ENCODE peak calls at places on chromosomes 4 and X, in nine cellular contexts. One of them, this sample, is unnamed.

GRCh38 chr4:183394166-183394951 is 50.1 kb upstream of the CDKN2AIP start:
- DNase-seq in upper lobe of left lung: no peak
- DNase-seq in A549: no peak
- DNase-seq in Peyer's patch: no peak
- DNase-seq in esophagus squamous epithelium: no peak
- DNase-seq in MM.1S: no peak
- DNase-seq in uterus: no peak
- DNase-seq in heart left ventricle: no peak
- DNase-seq in H1: no peak
- DNase-seq in this sample: no peak

GRCh38 chr4:66178901-66179300 is 508.6 kb upstream of the EPHA5 start:
- DNase-seq in H1: no peak
- DNase-seq in A549: peak; percentile 25
- DNase-seq in Peyer's patch: no peak
- DNase-seq in esophagus squamous epithelium: no peak
- DNase-seq in uterus: no peak
- DNase-seq in upper lobe of left lung: no peak
- DNase-seq in heart left ventricle: no peak
- DNase-seq in MM.1S: no peak
- DNase-seq in this sample: no peak

GRCh38 chr4:86927843-86928395 is 6.9 kb upstream of the AFF1 start:
- DNase-seq in A549: peak; percentile 83
- DNase-seq in MM.1S: no peak
- DNase-seq in Peyer's patch: peak; percentile 57
- DNase-seq in H1: no peak
- DNase-seq in upper lobe of left lung: no peak
- DNase-seq in uterus: peak; percentile 91
- DNase-seq in esophagus squamous epithelium: no peak
- DNase-seq in heart left ventricle: peak; percentile 38
- DNase-seq in this sample: no peak

GRCh38 chr4:90027565-90027964 is 99.6 kb upstream of the CCSER1 start:
- DNase-seq in esophagus squamous epithelium: no peak
- DNase-seq in Peyer's patch: no peak
- DNase-seq in MM.1S: peak; percentile 11
- DNase-seq in heart left ventricle: no peak
- DNase-seq in uterus: no peak
- DNase-seq in A549: no peak
- DNase-seq in upper lobe of left lung: no peak
- DNase-seq in H1: no peak
- DNase-seq in this sample: no peak

GRCh38 chrX:130295519-130296314 is 27.0 kb upstream of the ZNF280C start:
- DNase-seq in esophagus squamous epithelium: no peak
- DNase-seq in A549: no peak
- DNase-seq in heart left ventricle: no peak
- DNase-seq in MM.1S: no peak
- DNase-seq in uterus: no peak
- DNase-seq in H1: no peak
- DNase-seq in Peyer's patch: no peak
- DNase-seq in upper lobe of left lung: no peak
- DNase-seq in this sample: no peak

GRCh38 chr4:165151734-165152133 is 39.1 kb upstream of the TMEM192 start:
- DNase-seq in uterus: no peak
- DNase-seq in esophagus squamous epithelium: no peak
- DNase-seq in heart left ventricle: no peak
- DNase-seq in A549: no peak
- DNase-seq in upper lobe of left lung: no peak
- DNase-seq in H1: no peak
- DNase-seq in Peyer's patch: no peak
- DNase-seq in MM.1S: no peak
- DNase-seq in this sample: no peak

GRCh38 chr4:24643774-24644520 is 59.6 kb upstream of the DHX15 start:
- DNase-seq in A549: no peak
- DNase-seq in MM.1S: no peak
- DNase-seq in heart left ventricle: no peak
- DNase-seq in esophagus squamous epithelium: no peak
- DNase-seq in H1: no peak
- DNase-seq in Peyer's patch: no peak
- DNase-seq in uterus: no peak
- DNase-seq in upper lobe of left lung: no peak
- DNase-seq in this sample: no peak

GRCh38 chr4:157996061-157996460 is 176.8 kb downstream of the GASK1B start:
- DNase-seq in MM.1S: no peak
- DNase-seq in heart left ventricle: no peak
- DNase-seq in Peyer's patch: no peak
- DNase-seq in upper lobe of left lung: no peak
- DNase-seq in H1: no peak
- DNase-seq in A549: no peak
- DNase-seq in uterus: no peak
- DNase-seq in esophagus squamous epithelium: no peak
- DNase-seq in this sample: no peak

GRCh38 chr4:122665148-122665547 is 44.3 kb upstream of the IL21 start:
- DNase-seq in esophagus squamous epithelium: no peak
- DNase-seq in Peyer's patch: no peak
- DNase-seq in H1: no peak
- DNase-seq in upper lobe of left lung: no peak
- DNase-seq in uterus: no peak
- DNase-seq in A549: no peak
- DNase-seq in MM.1S: no peak
- DNase-seq in heart left ventricle: no peak
- DNase-seq in this sample: no peak

GRCh38 chr4:76744253-76744921 is 153.6 kb downstream of the SOWAHB start:
- DNase-seq in upper lobe of left lung: no peak
- DNase-seq in heart left ventricle: no peak
- DNase-seq in esophagus squamous epithelium: no peak
- DNase-seq in Peyer's patch: no peak
- DNase-seq in MM.1S: no peak
- DNase-seq in H1: no peak
- DNase-seq in uterus: no peak
- DNase-seq in A549: no peak
- DNase-seq in this sample: no peak

GRCh38 chr4:83561381-83561780 is 25.5 kb downstream of the GPAT3 start:
- DNase-seq in H1: no peak
- DNase-seq in esophagus squamous epithelium: no peak
- DNase-seq in upper lobe of left lung: peak; percentile 76
- DNase-seq in Peyer's patch: peak; percentile 59
- DNase-seq in heart left ventricle: peak; percentile 49
- DNase-seq in A549: peak; percentile 84
- DNase-seq in uterus: no peak
- DNase-seq in MM.1S: no peak
- DNase-seq in this sample: no peak

GRCh38 chrX:53684415-53685192 is 1.9 kb downstream of the HUWE1 start:
- DNase-seq in MM.1S: no peak
- DNase-seq in H1: no peak
- DNase-seq in heart left ventricle: no peak
- DNase-seq in esophagus squamous epithelium: no peak
- DNase-seq in A549: no peak
- DNase-seq in uterus: no peak
- DNase-seq in upper lobe of left lung: no peak
- DNase-seq in Peyer's patch: no peak
- DNase-seq in this sample: no peak

GRCh38 chr4:11954093-11954492 is 525.4 kb upstream of the HS3ST1 start:
- DNase-seq in Peyer's patch: peak; percentile 59
- DNase-seq in MM.1S: peak; percentile 14
- DNase-seq in heart left ventricle: no peak
- DNase-seq in upper lobe of left lung: no peak
- DNase-seq in A549: peak; percentile 15
- DNase-seq in esophagus squamous epithelium: no peak
- DNase-seq in uterus: no peak
- DNase-seq in H1: peak; percentile 19
- DNase-seq in this sample: no peak

GRCh38 chrX:9955506-9955905 is 11.7 kb upstream of the CLDN34 start:
- DNase-seq in Peyer's patch: no peak
- DNase-seq in MM.1S: no peak
- DNase-seq in uterus: no peak
- DNase-seq in upper lobe of left lung: no peak
- DNase-seq in A549: no peak
- DNase-seq in heart left ventricle: no peak
- DNase-seq in H1: no peak
- DNase-seq in esophagus squamous epithelium: no peak
- DNase-seq in this sample: no peak

GRCh38 chrX:138877746-138878145 is 166.2 kb upstream of the FGF13 start:
- DNase-seq in heart left ventricle: no peak
- DNase-seq in A549: no peak
- DNase-seq in uterus: no peak
- DNase-seq in MM.1S: no peak
- DNase-seq in esophagus squamous epithelium: no peak
- DNase-seq in upper lobe of left lung: no peak
- DNase-seq in Peyer's patch: no peak
- DNase-seq in H1: no peak
- DNase-seq in this sample: no peak

GRCh38 chrX:136954930-136955329 is 74.4 kb upstream of the RBMX start:
- DNase-seq in uterus: no peak
- DNase-seq in A549: peak; percentile 42
- DNase-seq in upper lobe of left lung: no peak
- DNase-seq in H1: no peak
- DNase-seq in heart left ventricle: no peak
- DNase-seq in MM.1S: peak; percentile 50
- DNase-seq in esophagus squamous epithelium: no peak
- DNase-seq in Peyer's patch: no peak
- DNase-seq in this sample: no peak

GRCh38 chr4:10608501-10609219 is 75.9 kb downstream of the CLNK start:
- DNase-seq in MM.1S: no peak
- DNase-seq in esophagus squamous epithelium: no peak
- DNase-seq in upper lobe of left lung: no peak
- DNase-seq in heart left ventricle: no peak
- DNase-seq in H1: no peak
- DNase-seq in A549: no peak
- DNase-seq in uterus: no peak
- DNase-seq in Peyer's patch: no peak
- DNase-seq in this sample: no peak

GRCh38 chrX:107630031-107630689 is 1.9 kb downstream of the PRPS1 start:
- DNase-seq in H1: no peak
- DNase-seq in A549: no peak
- DNase-seq in MM.1S: no peak
- DNase-seq in heart left ventricle: no peak
- DNase-seq in Peyer's patch: no peak
- DNase-seq in esophagus squamous epithelium: no peak
- DNase-seq in upper lobe of left lung: no peak
- DNase-seq in uterus: no peak
- DNase-seq in this sample: no peak
- H3K4me3 ChIP-seq in H1: peak overlapping the region; percentile 81
- H3K4me3 ChIP-seq in A549: peak overlapping the region; percentile 92
- H3K4me3 ChIP-seq in MM.1S: peak overlapping the region; percentile 76
- H3K4me3 ChIP-seq in heart left ventricle: no peak overlapping the region
- H3K4me3 ChIP-seq in Peyer's patch: no peak overlapping the region
- H3K4me3 ChIP-seq in esophagus squamous epithelium: no peak overlapping the region
- H3K4me3 ChIP-seq in upper lobe of left lung: no peak overlapping the region
- H3K4me3 ChIP-seq in uterus: no peak overlapping the region
- H3K4me3 ChIP-seq in this sample: peak overlapping the region; percentile 95

DNA sequence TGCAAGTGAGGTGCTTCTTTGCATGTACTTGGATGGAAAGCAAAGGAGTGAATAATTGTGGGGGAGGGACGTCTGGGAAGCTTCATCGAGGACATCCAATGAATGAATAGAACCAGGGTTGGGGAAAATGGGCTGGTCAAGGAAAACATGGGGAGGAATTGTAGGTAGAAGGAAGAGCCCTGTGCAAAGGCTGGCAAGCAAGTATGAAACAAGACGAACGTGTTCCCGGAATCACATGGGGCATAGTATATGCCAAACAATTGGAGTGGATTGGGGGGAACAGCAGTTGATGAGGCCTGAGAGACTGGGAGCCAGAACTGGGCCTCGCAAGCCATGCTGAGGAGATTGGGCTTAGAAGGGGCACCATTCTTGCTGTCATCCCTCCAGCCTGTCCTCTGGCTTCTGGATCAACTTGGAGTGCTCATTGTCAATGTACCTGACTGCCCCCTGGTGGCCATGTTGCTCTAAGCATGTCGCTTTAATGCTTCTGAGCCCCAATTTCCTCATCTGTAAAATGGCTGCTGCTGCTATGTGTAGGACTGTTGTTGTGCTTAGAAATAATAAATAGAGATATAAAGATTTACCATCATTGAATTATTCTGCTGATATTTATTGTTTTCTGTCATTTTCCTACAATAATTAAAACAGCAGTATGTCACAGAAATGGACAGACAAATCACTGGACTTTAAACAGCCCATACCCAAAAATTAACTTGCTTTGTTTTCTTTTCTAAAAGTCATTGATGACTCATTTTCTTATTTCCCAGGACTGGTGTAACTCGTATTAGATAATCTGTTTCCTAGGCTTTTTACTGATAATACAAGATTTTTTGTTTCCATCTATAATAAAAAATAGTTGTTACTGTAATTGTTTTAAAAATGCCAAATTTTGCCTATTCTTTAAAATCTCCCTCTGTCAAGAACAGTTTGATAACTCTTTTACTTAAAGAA is 66.4 kb downstream of the JADE3 start:
- DNase-seq in esophagus squamous epithelium: no peak
- DNase-seq in upper lobe of left lung: peak; percentile 71
- DNase-seq in heart left ventricle: peak; percentile 63
- DNase-seq in MM.1S: peak; percentile 67
- DNase-seq in Peyer's patch: peak; percentile 93
- DNase-seq in A549: peak; percentile 89
- DNase-seq in H1: peak; percentile 46
- DNase-seq in uterus: peak; percentile 63
- DNase-seq in this sample: peak; percentile 23
- TF ChIP-seq CTCF in esophagus squamous epithelium: peak; percentile 63
- TF ChIP-seq CTCF in upper lobe of left lung: peak; percentile 68
- TF ChIP-seq CTCF in heart left ventricle: peak; percentile 44
- TF ChIP-seq CTCF in MM.1S: peak; percentile 66
- TF ChIP-seq CTCF in Peyer's patch: peak; percentile 59
- TF ChIP-seq CTCF in A549: peak; percentile 65
- TF ChIP-seq CTCF in H1: peak; percentile 79
- TF ChIP-seq CTCF in uterus: peak; percentile 48
- TF ChIP-seq CTCF in this sample: peak; percentile 57

GRCh38 chr4:6269651-6270511 is at the start of gene WFS1:
- DNase-seq in upper lobe of left lung: peak; percentile 94
- DNase-seq in uterus: peak; percentile 99
- DNase-seq in esophagus squamous epithelium: peak; percentile 89
- DNase-seq in H1: peak; percentile 90
- DNase-seq in MM.1S: peak; percentile 98
- DNase-seq in Peyer's patch: peak; percentile 99
- DNase-seq in heart left ventricle: peak; percentile 99
- DNase-seq in A549: peak; percentile 97
- DNase-seq in this sample: peak; percentile 98
- H3K4me1 ChIP-seq in upper lobe of left lung: peaks cover 67% of the 10 kb centered on the region
- H3K4me1 ChIP-seq in uterus: peaks cover 12% of the 10 kb centered on the region
- H3K4me1 ChIP-seq in esophagus squamous epithelium: peaks cover 60% of the 10 kb centered on the region
- H3K4me1 ChIP-seq in H1: peaks cover 21% of the 10 kb centered on the region
- H3K4me1 ChIP-seq in MM.1S: peaks cover 5% of the 10 kb centered on the region
- H3K4me1 ChIP-seq in Peyer's patch: peaks cover 38% of the 10 kb centered on the region
- H3K4me1 ChIP-seq in heart left ventricle: peaks cover 37% of the 10 kb centered on the region
- H3K4me1 ChIP-seq in A549: peaks cover 28% of the 10 kb centered on the region
- H3K4me1 ChIP-seq in this sample: peaks cover 13% of the 10 kb centered on the region

DNA sequence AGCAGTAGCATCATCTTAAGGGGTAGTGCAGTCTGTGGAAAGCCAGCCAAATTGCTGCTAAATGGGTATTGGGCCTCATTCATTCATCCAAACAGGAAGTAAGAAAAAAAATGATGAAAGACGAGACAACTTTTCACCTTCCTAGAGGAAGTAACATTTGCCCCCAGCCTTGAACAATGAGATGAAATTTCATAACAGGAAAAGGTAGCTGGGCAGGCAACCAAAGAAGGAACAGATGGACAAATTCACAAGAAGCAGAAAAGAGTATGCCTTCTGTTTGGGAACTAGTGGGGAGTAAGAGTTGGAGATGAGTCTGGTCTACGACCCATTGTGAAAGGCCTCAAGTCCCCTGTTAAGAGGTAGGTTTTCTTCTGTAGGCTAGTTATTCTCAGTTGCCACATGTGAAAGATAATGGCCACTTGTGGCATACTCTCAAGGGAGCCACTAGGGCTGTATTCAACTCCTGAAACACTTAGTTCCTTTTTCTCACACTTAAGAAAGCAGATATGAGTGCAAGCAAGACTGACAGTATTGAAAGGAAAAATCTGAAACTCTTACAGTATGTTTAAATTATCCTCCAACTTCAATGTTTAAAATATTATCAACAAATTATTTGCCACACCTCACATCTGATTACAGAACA is 190.4 kb downstream of the AR start:
- DNase-seq in H1: no peak
- DNase-seq in uterus: no peak
- DNase-seq in MM.1S: no peak
- DNase-seq in esophagus squamous epithelium: no peak
- DNase-seq in heart left ventricle: no peak
- DNase-seq in A549: no peak
- DNase-seq in Peyer's patch: no peak
- DNase-seq in upper lobe of left lung: no peak
- DNase-seq in this sample: no peak
- H3K4me3 ChIP-seq in H1: no peak overlapping the region
- H3K4me3 ChIP-seq in uterus: no peak overlapping the region
- H3K4me3 ChIP-seq in MM.1S: no peak overlapping the region
- H3K4me3 ChIP-seq in esophagus squamous epithelium: no peak overlapping the region
- H3K4me3 ChIP-seq in heart left ventricle: no peak overlapping the region
- H3K4me3 ChIP-seq in A549: no peak overlapping the region
- H3K4me3 ChIP-seq in Peyer's patch: no peak overlapping the region
- H3K4me3 ChIP-seq in upper lobe of left lung: no peak overlapping the region
- H3K4me3 ChIP-seq in this sample: no peak overlapping the region